ENCODE peak calls at places on chromosomes 7 and 10, in eight cellular contexts. One of them, this sample, is unnamed.

GRCh38 chr7:14841850-14842249 is 60.7 kb downstream of the DGKB start:
- DNase-seq in heart left ventricle: no peak
- DNase-seq in HCEC 1CT: peak; percentile 66
- DNase-seq in NCI-H2081: no peak
- DNase-seq in CD8-positive, alpha-beta T cell: no peak
- DNase-seq in stimulated activated CD8-positive, alpha-beta memory T cell treated with anti-CD3 and anti-CD28 coated beads, Interleukin-7, amount 100 ng/mL, for 4 hours: no peak
- DNase-seq in Calu3: no peak
- DNase-seq in AG04450: no peak
- DNase-seq in this sample: no peak

GRCh38 chr10:17001297-17001744 is 128.3 kb downstream of the CUBN start:
- DNase-seq in stimulated activated CD8-positive, alpha-beta memory T cell treated with anti-CD3 and anti-CD28 coated beads, Interleukin-7, amount 100 ng/mL, for 4 hours: no peak
- DNase-seq in heart left ventricle: no peak
- DNase-seq in HCEC 1CT: peak; percentile 61
- DNase-seq in CD8-positive, alpha-beta T cell: no peak
- DNase-seq in AG04450: no peak
- DNase-seq in NCI-H2081: no peak
- DNase-seq in Calu3: no peak
- DNase-seq in this sample: no peak

GRCh38 chr10:11213156-11213555 is 195.5 kb downstream of the CELF2 start:
- DNase-seq in heart left ventricle: no peak
- DNase-seq in CD8-positive, alpha-beta T cell: no peak
- DNase-seq in Calu3: no peak
- DNase-seq in HCEC 1CT: no peak
- DNase-seq in stimulated activated CD8-positive, alpha-beta memory T cell treated with anti-CD3 and anti-CD28 coated beads, Interleukin-7, amount 100 ng/mL, for 4 hours: no peak
- DNase-seq in AG04450: no peak
- DNase-seq in NCI-H2081: no peak
- DNase-seq in this sample: no peak

GRCh38 chr10:176677-177076 is 41.4 kb downstream of the ZMYND11 start:
- DNase-seq in AG04450: no peak
- DNase-seq in CD8-positive, alpha-beta T cell: no peak
- DNase-seq in NCI-H2081: no peak
- DNase-seq in Calu3: no peak
- DNase-seq in HCEC 1CT: no peak
- DNase-seq in stimulated activated CD8-positive, alpha-beta memory T cell treated with anti-CD3 and anti-CD28 coated beads, Interleukin-7, amount 100 ng/mL, for 4 hours: no peak
- DNase-seq in heart left ventricle: no peak
- DNase-seq in this sample: no peak

GRCh38 chr10:69458426-69459100 is 7.3 kb downstream of the TSPAN15 start:
- DNase-seq in Calu3: peak; percentile 92
- DNase-seq in AG04450: no peak
- DNase-seq in stimulated activated CD8-positive, alpha-beta memory T cell treated with anti-CD3 and anti-CD28 coated beads, Interleukin-7, amount 100 ng/mL, for 4 hours: no peak
- DNase-seq in HCEC 1CT: no peak
- DNase-seq in heart left ventricle: no peak
- DNase-seq in CD8-positive, alpha-beta T cell: no peak
- DNase-seq in NCI-H2081: no peak
- DNase-seq in this sample: no peak

GRCh38 chr10:78149193-78149592 is 115.5 kb downstream of the RPS24 start:
- DNase-seq in HCEC 1CT: peak; percentile 25
- DNase-seq in Calu3: no peak
- DNase-seq in heart left ventricle: no peak
- DNase-seq in CD8-positive, alpha-beta T cell: no peak
- DNase-seq in NCI-H2081: no peak
- DNase-seq in stimulated activated CD8-positive, alpha-beta memory T cell treated with anti-CD3 and anti-CD28 coated beads, Interleukin-7, amount 100 ng/mL, for 4 hours: no peak
- DNase-seq in AG04450: no peak
- DNase-seq in this sample: no peak

GRCh38 chr10:34075269-34075926 is 739.7 kb downstream of the PARD3 start:
- DNase-seq in CD8-positive, alpha-beta T cell: no peak
- DNase-seq in NCI-H2081: no peak
- DNase-seq in stimulated activated CD8-positive, alpha-beta memory T cell treated with anti-CD3 and anti-CD28 coated beads, Interleukin-7, amount 100 ng/mL, for 4 hours: no peak
- DNase-seq in heart left ventricle: no peak
- DNase-seq in Calu3: no peak
- DNase-seq in HCEC 1CT: no peak
- DNase-seq in AG04450: no peak
- DNase-seq in this sample: no peak

GRCh38 chr10:70523549-70523948 is 45.0 kb downstream of the PALD1 start:
- DNase-seq in NCI-H2081: no peak
- DNase-seq in HCEC 1CT: no peak
- DNase-seq in AG04450: no peak
- DNase-seq in heart left ventricle: no peak
- DNase-seq in CD8-positive, alpha-beta T cell: no peak
- DNase-seq in stimulated activated CD8-positive, alpha-beta memory T cell treated with anti-CD3 and anti-CD28 coated beads, Interleukin-7, amount 100 ng/mL, for 4 hours: no peak
- DNase-seq in Calu3: no peak
- DNase-seq in this sample: no peak

GRCh38 chr10:93461807-93462178 is 20.3 kb downstream of the MYOF start:
- DNase-seq in NCI-H2081: peak; percentile 62
- DNase-seq in stimulated activated CD8-positive, alpha-beta memory T cell treated with anti-CD3 and anti-CD28 coated beads, Interleukin-7, amount 100 ng/mL, for 4 hours: no peak
- DNase-seq in Calu3: peak; percentile 66
- DNase-seq in AG04450: no peak
- DNase-seq in heart left ventricle: no peak
- DNase-seq in CD8-positive, alpha-beta T cell: no peak
- DNase-seq in HCEC 1CT: peak; percentile 71
- DNase-seq in this sample: no peak